ENCODE peak calls at places on chromosomes 3 and 15, in four cellular contexts. One of them, this sample, is unnamed.

GRCh38 chr15:70650567-70650966 is 112.8 kb downstream of the UACA start:
- DNase-seq in WTC11: no peak
- DNase-seq in K562: no peak
- DNase-seq in HepG2: no peak
- DNase-seq in this sample: no peak

GRCh38 chr15:50250789-50251394 is 14.6 kb downstream of the HDC start:
- DNase-seq in WTC11: no peak
- DNase-seq in K562: no peak
- DNase-seq in HepG2: no peak
- DNase-seq in this sample: no peak

GRCh38 chr3:149016669-149017541 is 25.6 kb downstream of the GYG1 start:
- DNase-seq in WTC11: no peak
- DNase-seq in K562: no peak
- DNase-seq in HepG2: no peak
- DNase-seq in this sample: no peak

GRCh38 chr3:42980209-42980608 is 1.1 kb downstream of the GASK1A start:
- DNase-seq in WTC11: peak; percentile 35
- DNase-seq in K562: no peak
- DNase-seq in HepG2: no peak
- DNase-seq in this sample: no peak

GRCh38 chr3:4251412-4251811 is 51.8 kb upstream of the SETMAR start:
- DNase-seq in WTC11: no peak
- DNase-seq in K562: no peak
- DNase-seq in HepG2: no peak
- DNase-seq in this sample: no peak

GRCh38 chr15:74959643-74959939 is 3.0 kb upstream of the RPP25 start:
- DNase-seq in WTC11: no peak
- DNase-seq in K562: no peak
- DNase-seq in HepG2: no peak
- DNase-seq in this sample: no peak

GRCh38 chr3:71725279-71725991 is at the start of gene EIF4E3:
- DNase-seq in WTC11: peak; percentile 52
- DNase-seq in K562: peak; percentile 83
- DNase-seq in HepG2: no peak
- DNase-seq in this sample: peak; percentile 72

GRCh38 chr3:156017636-156018035 is 102.7 kb upstream of the KCNAB1 start:
- DNase-seq in WTC11: no peak
- DNase-seq in K562: no peak
- DNase-seq in HepG2: no peak
- DNase-seq in this sample: no peak

GRCh38 chr3:30644615-30645014 is 38.2 kb downstream of the TGFBR2 start:
- DNase-seq in WTC11: no peak
- DNase-seq in K562: no peak
- DNase-seq in HepG2: no peak
- DNase-seq in this sample: no peak

GRCh38 chr3:38283810-38284775 is 2.0 kb downstream of the SLC22A14 start:
- DNase-seq in WTC11: no peak
- DNase-seq in K562: no peak
- DNase-seq in HepG2: no peak
- DNase-seq in this sample: no peak

GRCh38 chr15:68012911-68013310 is 41.2 kb upstream of the PIAS1 start:
- DNase-seq in WTC11: no peak
- DNase-seq in K562: no peak
- DNase-seq in HepG2: no peak
- DNase-seq in this sample: no peak

GRCh38 chr3:109643590-109643989 is 306.2 kb upstream of the DPPA4 start:
- DNase-seq in WTC11: no peak
- DNase-seq in K562: no peak
- DNase-seq in HepG2: peak; percentile 4
- DNase-seq in this sample: no peak

GRCh38 chr3:143975549-143976152 is 4.0 kb downstream of the DIPK2A start:
- DNase-seq in WTC11: no peak
- DNase-seq in K562: no peak
- DNase-seq in HepG2: peak; percentile 13
- DNase-seq in this sample: peak; percentile 5

GRCh38 chr15:68833734-68834334 is 13.1 kb upstream of the ANP32A start:
- DNase-seq in WTC11: no peak
- DNase-seq in K562: no peak
- DNase-seq in HepG2: no peak
- DNase-seq in this sample: no peak

GRCh38 chr15:31338879-31339557 is 12.4 kb downstream of the KLF13 start:
- DNase-seq in WTC11: no peak
- DNase-seq in K562: no peak
- DNase-seq in HepG2: peak; percentile 38
- DNase-seq in this sample: no peak

GRCh38 chr3:98814799-98815450 is 51.8 kb downstream of the ST3GAL6 start:
- DNase-seq in WTC11: no peak
- DNase-seq in K562: no peak
- DNase-seq in HepG2: no peak
- DNase-seq in this sample: no peak

GRCh38 chr3:196193738-196194541 is 17.3 kb downstream of the ZDHHC19 start:
- DNase-seq in WTC11: no peak
- DNase-seq in K562: no peak
- DNase-seq in HepG2: no peak
- DNase-seq in this sample: no peak

GRCh38 chr3:170054204-170054603 is 16.4 kb downstream of the GPR160 start:
- DNase-seq in WTC11: no peak
- DNase-seq in K562: no peak
- DNase-seq in HepG2: no peak
- DNase-seq in this sample: peak; percentile 24

GRCh38 chr3:161221881-161222600 is 930 bp downstream of the NMD3 start:
- DNase-seq in WTC11: no peak
- DNase-seq in K562: no peak
- DNase-seq in HepG2: no peak
- DNase-seq in this sample: peak; percentile 17

GRCh38 chr3:6679510-6679909 is 181.4 kb upstream of the GRM7 start:
- DNase-seq in WTC11: no peak
- DNase-seq in K562: no peak
- DNase-seq in HepG2: no peak
- DNase-seq in this sample: no peak

GRCh38 chr3:127074900-127075360 is 92.0 kb downstream of the PLXNA1 start:
- DNase-seq in WTC11: peak; percentile 26
- DNase-seq in K562: no peak
- DNase-seq in HepG2: no peak
- DNase-seq in this sample: peak; percentile 50

GRCh38 chr3:196793224-196793623 is 53.6 kb downstream of the PAK2 start:
- DNase-seq in WTC11: no peak
- DNase-seq in K562: no peak
- DNase-seq in HepG2: peak; percentile 84
- DNase-seq in this sample: no peak

GRCh38 chr3:139718415-139718814 is 40.6 kb upstream of the NMNAT3 start:
- DNase-seq in WTC11: peak; percentile 60
- DNase-seq in K562: peak; percentile 11
- DNase-seq in HepG2: peak; percentile 18
- DNase-seq in this sample: peak; percentile 63

GRCh38 chr3:84724877-84725276 is 233.9 kb upstream of the CADM2 start:
- DNase-seq in WTC11: no peak
- DNase-seq in K562: no peak
- DNase-seq in HepG2: no peak
- DNase-seq in this sample: no peak

GRCh38 chr15:39642011-39642640 is 61.2 kb downstream of the THBS1 start:
- DNase-seq in WTC11: no peak
- DNase-seq in K562: no peak
- DNase-seq in HepG2: no peak
- DNase-seq in this sample: no peak
- TF ChIP-seq ELF4 in WTC11: no peak
- TF ChIP-seq ELF4 in K562: no peak
- TF ChIP-seq ELF4 in HepG2: no peak
- TF ChIP-seq ELF4 in this sample: no peak

GRCh38 chr3:49357466-49358216 is 512 bp downstream of the GPX1 start:
- DNase-seq in WTC11: peak; percentile 57
- DNase-seq in K562: no peak
- DNase-seq in HepG2: no peak
- DNase-seq in this sample: peak; percentile 29
- TF ChIP-seq ELF4 in WTC11: no peak
- TF ChIP-seq ELF4 in K562: no peak
- TF ChIP-seq ELF4 in HepG2: no peak
- TF ChIP-seq ELF4 in this sample: no peak

GRCh38 chr15:63211549-63211948 is 22.1 kb downstream of the RAB8B start:
- DNase-seq in WTC11: no peak
- DNase-seq in K562: no peak
- DNase-seq in HepG2: no peak
- DNase-seq in this sample: no peak

GRCh38 chr15:63218114-63218808 is 28.9 kb downstream of the RAB8B start:
- DNase-seq in WTC11: no peak
- DNase-seq in K562: no peak
- DNase-seq in HepG2: peak; percentile 27
- DNase-seq in this sample: no peak

GRCh38 chr15:63210151-63211051 is 21.0 kb downstream of the RAB8B start:
- DNase-seq in WTC11: no peak
- DNase-seq in K562: no peak
- DNase-seq in HepG2: peak; percentile 15
- DNase-seq in this sample: no peak

GRCh38 chr15:63212050-63212973 is 22.9 kb downstream of the RAB8B start:
- DNase-seq in WTC11: no peak
- DNase-seq in K562: peak; percentile 39
- DNase-seq in HepG2: peak; percentile 39
- DNase-seq in this sample: no peak
- TF ChIP-seq ELF4 in WTC11: no peak
- TF ChIP-seq ELF4 in K562: no peak
- TF ChIP-seq ELF4 in HepG2: no peak
- TF ChIP-seq ELF4 in this sample: no peak

GRCh38 chr15:84816694-84817460 is at the start of gene ALPK3:
- DNase-seq in WTC11: peak; percentile 63
- DNase-seq in K562: no peak
- DNase-seq in HepG2: no peak
- DNase-seq in this sample: no peak

GRCh38 chr15:84819291-84819768 is 2.2 kb downstream of the ALPK3 start:
- DNase-seq in WTC11: no peak
- DNase-seq in K562: no peak
- DNase-seq in HepG2: peak; percentile 49
- DNase-seq in this sample: no peak

GRCh38 chr15:84818221-84819131 is 1.3 kb downstream of the ALPK3 start:
- DNase-seq in WTC11: peak; percentile 47
- DNase-seq in K562: no peak
- DNase-seq in HepG2: peak; percentile 74
- DNase-seq in this sample: no peak

GRCh38 chr15:84819791-84820190 is 2.6 kb downstream of the ALPK3 start:
- DNase-seq in WTC11: no peak
- DNase-seq in K562: no peak
- DNase-seq in HepG2: no peak
- DNase-seq in this sample: no peak

DNA sequence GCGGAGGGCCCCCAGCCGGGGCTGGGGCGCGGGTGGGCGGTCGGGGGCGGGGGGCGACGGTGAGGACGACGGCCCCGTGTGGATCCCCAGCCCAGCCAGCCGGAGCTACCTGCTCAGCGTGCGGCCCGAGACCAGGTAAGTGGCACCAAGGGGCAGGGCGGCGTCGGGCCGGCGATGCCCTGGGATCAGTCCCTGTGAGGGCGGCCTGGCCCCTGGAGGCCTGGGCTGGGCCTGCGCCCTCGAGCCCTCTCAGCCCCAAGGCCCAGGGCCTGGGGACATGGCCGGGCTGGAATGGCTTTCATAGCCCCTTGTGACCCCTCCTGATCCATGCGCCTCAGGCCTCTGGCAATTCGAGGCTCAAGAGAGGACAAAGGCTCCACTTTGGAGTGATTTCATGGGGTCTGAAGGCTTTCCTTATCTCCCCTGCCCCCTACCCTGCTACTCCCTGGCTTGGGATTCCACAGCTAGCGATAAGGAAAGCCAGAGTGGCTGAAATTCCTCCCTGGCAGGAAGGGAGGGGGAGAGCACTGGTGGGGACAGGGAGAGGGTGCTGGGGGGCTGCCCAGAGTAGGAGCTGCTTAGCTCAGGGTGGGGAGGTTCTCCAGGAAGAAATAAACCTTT is 415 bp downstream of the ALPK3 start:
- DNase-seq in WTC11: peak; percentile 55
- DNase-seq in K562: no peak
- DNase-seq in HepG2: no peak
- DNase-seq in this sample: no peak
- TF ChIP-seq ELF4 in WTC11: no peak
- TF ChIP-seq ELF4 in K562: no peak
- TF ChIP-seq ELF4 in HepG2: no peak
- TF ChIP-seq ELF4 in this sample: no peak

DNA sequence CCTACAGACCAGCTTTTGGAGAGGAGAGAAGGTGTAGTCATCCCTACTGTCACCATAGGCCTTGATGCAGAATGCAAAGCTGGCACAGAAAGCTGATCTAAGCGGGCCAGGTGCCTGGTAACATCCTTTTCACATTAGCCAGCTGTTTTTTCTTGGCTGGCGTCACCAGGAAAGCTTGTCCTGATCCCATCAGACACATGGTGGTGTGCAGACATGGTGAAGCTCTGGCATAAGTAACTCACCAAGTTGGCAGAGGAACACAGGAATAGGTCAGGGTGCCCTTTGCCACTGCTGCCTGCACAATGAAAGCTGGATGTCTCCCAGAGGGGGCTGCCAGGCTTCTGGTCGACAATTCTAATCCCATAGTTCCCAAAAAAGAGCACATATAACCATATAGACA is 97.3 kb upstream of the MB21D2 start:
- DNase-seq in WTC11: no peak
- DNase-seq in K562: no peak
- DNase-seq in HepG2: no peak
- DNase-seq in this sample: no peak
- TF ChIP-seq ELF4 in WTC11: no peak
- TF ChIP-seq ELF4 in K562: no peak
- TF ChIP-seq ELF4 in HepG2: no peak
- TF ChIP-seq ELF4 in this sample: no peak

GRCh38 chr3:190012314-190012782 is 108.3 kb downstream of the P3H2 start:
- DNase-seq in WTC11: no peak
- DNase-seq in K562: no peak
- DNase-seq in HepG2: peak; percentile 66
- DNase-seq in this sample: no peak
- TF ChIP-seq ELF4 in WTC11: no peak
- TF ChIP-seq ELF4 in K562: no peak
- TF ChIP-seq ELF4 in HepG2: no peak
- TF ChIP-seq ELF4 in this sample: no peak

GRCh38 chr3:120276767-120277166 is 8.3 kb downstream of the GPR156 start:
- DNase-seq in WTC11: no peak
- DNase-seq in K562: no peak
- DNase-seq in HepG2: no peak
- DNase-seq in this sample: no peak

GRCh38 chr3:120280026-120280425 is 5.0 kb downstream of the GPR156 start:
- DNase-seq in WTC11: no peak
- DNase-seq in K562: no peak
- DNase-seq in HepG2: no peak
- DNase-seq in this sample: no peak

GRCh38 chr3:120285508-120285841 is 453 bp upstream of the GPR156 start:
- DNase-seq in WTC11: no peak
- DNase-seq in K562: no peak
- DNase-seq in HepG2: no peak
- DNase-seq in this sample: no peak

GRCh38 chr3:120284702-120285507 is at the start of gene GPR156:
- DNase-seq in WTC11: peak; percentile 47
- DNase-seq in K562: peak; percentile 25
- DNase-seq in HepG2: no peak
- DNase-seq in this sample: peak; percentile 41

GRCh38 chr3:120280566-120280965 is 4.5 kb downstream of the GPR156 start:
- DNase-seq in WTC11: no peak
- DNase-seq in K562: no peak
- DNase-seq in HepG2: no peak
- DNase-seq in this sample: no peak
- TF ChIP-seq ELF4 in WTC11: no peak
- TF ChIP-seq ELF4 in K562: no peak
- TF ChIP-seq ELF4 in HepG2: no peak
- TF ChIP-seq ELF4 in this sample: no peak

This sample was measured in HEK293T.